ENCODE peak calls at places on chromosomes 16 and 17, in five cellular contexts. T is neural progenitor cell; H is psoas muscle; L is CD8-positive, alpha-beta memory T cell; E is AG04450. B is an unnamed sample.

GRCh38 chr17:33233855-33234228 is 59.3 kb downstream of the ASIC2 start:
- DNase-seq in T (no peak), H (no peak), L (peak; percentile 3), E (no peak), B (peak; percentile 15)

GRCh38 chr16:628321-629061 is 2.3 kb upstream of the WFIKKN1 start:
- DNase-seq in T (no peak), H (peak; percentile 57), L (no peak), E (no peak), B (no peak)

GRCh38 chr17:76147211-76148014 is 6.4 kb upstream of the FOXJ1 start:
- DNase-seq in T (no peak), H (no peak), L (no peak), E (no peak), B (no peak)

GRCh38 chr17:39082482-39082881 is 69.0 kb downstream of the PLXDC1 start:
- DNase-seq in T (no peak), H (no peak), L (no peak), E (no peak), B (no peak)

GRCh38 chr16:17578921-17579876 is 108.4 kb upstream of the XYLT1 start:
- DNase-seq in T (peak; percentile 88), H (no peak), L (peak; percentile 32), E (peak; percentile 80), B (no peak)

GRCh38 chr16:67927131-67927941 is 4.3 kb downstream of the CTRL start:
- DNase-seq in T (no peak), H (no peak), L (no peak), E (no peak), B (no peak)

GRCh38 chr17:48909796-48910195 is 1.6 kb downstream of the UBE2Z start:
- DNase-seq in T (no peak), H (no peak), L (no peak), E (no peak), B (no peak)

GRCh38 chr16:79656537-79657115 is 56.1 kb upstream of the MAF start:
- DNase-seq in T (peak; percentile 40), H (no peak), L (no peak), E (no peak), B (no peak)

GRCh38 chr17:44004077-44004760 is at the start of gene NAGS:
- DNase-seq in T (peak; percentile 63), H (peak; percentile 47), L (no peak), E (no peak), B (no peak)

GRCh38 chr16:825298-826061 is 24.9 kb upstream of the GNG13 start:
- DNase-seq in T (no peak), H (no peak), L (no peak), E (no peak), B (no peak)

GRCh38 chr16:85750827-85751641 is at the start of gene C16orf74:
- DNase-seq in T (peak; percentile 82), H (no peak), L (no peak), E (no peak), B (peak; percentile 46)

GRCh38 chr16:66692341-66692740 is 4.2 kb downstream of the CMTM4 start:
- DNase-seq in T (no peak), H (no peak), L (no peak), E (no peak), B (no peak)

GRCh38 chr16:54655171-54655590 is 275.5 kb upstream of the IRX5 start:
- DNase-seq in T (peak; percentile 57), H (no peak), L (no peak), E (no peak), B (peak; percentile 29)
- H3K27ac ChIP-seq in T (peak overlapping the region; percentile 45), H (no peak overlapping the region), L (no peak overlapping the region), E (no peak overlapping the region), B (peak overlapping the region; percentile 41)

GRCh38 chr16:4612977-4613635 is 1.6 kb downstream of the UBALD1 start:
- DNase-seq in T (no peak), H (no peak), L (no peak), E (no peak), B (no peak)
- H3K27ac ChIP-seq in T (no peak overlapping the region), H (peak overlapping the region; percentile 97), L (peak overlapping the region; percentile 78), E (no peak overlapping the region), B (peak overlapping the region; percentile 96)

GRCh38 chr16:63346000-63346399 is 1309.8 kb upstream of the CDH8 start:
- DNase-seq in T (no peak), H (no peak), L (no peak), E (no peak), B (no peak)
- H3K27ac ChIP-seq in T (no peak overlapping the region), H (no peak overlapping the region), L (no peak overlapping the region), E (no peak overlapping the region), B (no peak overlapping the region)

DNA sequence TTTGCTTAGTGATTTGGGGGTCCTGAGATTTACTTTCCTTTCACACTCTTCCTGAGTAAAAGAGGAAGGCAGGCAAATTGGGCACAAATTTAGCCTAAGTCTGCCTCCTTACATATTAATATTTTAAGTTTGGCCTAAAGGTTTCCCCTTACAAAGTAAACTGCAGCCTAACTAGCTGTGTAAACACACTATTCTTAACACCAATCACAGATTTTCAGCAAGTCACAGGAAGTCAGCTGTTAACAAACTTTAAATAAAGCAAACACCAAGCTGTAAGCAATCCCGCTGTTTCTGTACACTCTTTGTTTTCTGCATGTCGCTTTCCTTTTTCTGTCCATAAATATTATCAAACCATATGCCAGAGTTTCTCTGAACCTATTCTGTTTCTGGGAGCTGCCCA is 45.1 kb upstream of the ABCC11 start:
- DNase-seq in T (no peak), H (no peak), L (no peak), E (no peak), B (no peak)
- H3K27ac ChIP-seq in T (no peak overlapping the region), H (no peak overlapping the region), L (no peak overlapping the region), E (no peak overlapping the region), B (no peak overlapping the region)

DNA sequence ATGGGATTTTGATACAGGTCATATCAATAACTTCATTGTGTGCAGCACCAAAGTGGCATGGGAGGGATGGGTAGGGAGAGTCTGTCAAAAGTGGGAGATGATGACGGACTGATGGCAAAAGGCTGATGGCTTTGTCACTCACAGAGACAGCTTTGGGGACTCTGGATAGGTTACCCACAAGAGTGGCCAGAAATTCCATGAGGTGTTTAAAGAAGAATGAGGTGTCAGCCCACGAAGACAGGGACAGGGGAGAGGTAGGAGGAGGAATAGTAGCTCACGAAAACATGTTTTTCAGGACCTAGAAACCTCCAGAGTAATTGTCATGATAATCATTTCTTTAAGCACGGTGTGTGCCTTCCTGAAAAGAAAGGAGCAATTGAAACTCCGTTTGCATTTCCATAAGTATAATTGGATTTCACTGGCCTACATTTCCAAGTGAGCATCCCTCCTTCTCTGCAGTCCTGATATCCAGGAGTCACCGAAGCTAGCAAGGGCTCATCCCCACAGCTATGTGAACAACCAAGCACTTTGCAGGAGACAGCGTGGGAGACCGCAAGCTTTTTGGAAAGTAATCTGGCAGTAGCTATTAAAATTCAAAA is 60.0 kb downstream of the HSD17B2 start:
- DNase-seq in T (no peak), H (no peak), L (no peak), E (no peak), B (no peak)
- H3K27ac ChIP-seq in T (no peak overlapping the region), H (no peak overlapping the region), L (no peak overlapping the region), E (no peak overlapping the region), B (no peak overlapping the region)

GRCh38 chr17:77208217-77208808 is 67.5 kb downstream of the SEC14L1 start:
- DNase-seq in T (peak; percentile 45), H (no peak), L (no peak), E (peak; percentile 10), B (no peak)
- H3K27ac ChIP-seq in T (no peak overlapping the region), H (peak overlapping the region; percentile 80), L (no peak overlapping the region), E (no peak overlapping the region), B (peak overlapping the region; percentile 64)